ENCODE peak calls at places on chromosomes 6 and 20, in four cellular contexts. K is psoas muscle, V is GM20000, S is WTC11. G is an unnamed sample.

GRCh38 chr20:50224553-50225255 is 34.1 kb downstream of the CEBPB start:
- DNase-seq in V (no peak), S (peak; percentile 28), K (peak; percentile 90), G (peak; percentile 92)

GRCh38 chr6:20946037-20946436 is 411.8 kb downstream of the CDKAL1 start:
- DNase-seq in V (peak; percentile 32), S (no peak), K (no peak), G (no peak)

GRCh38 chr6:32886674-32887383 is 32.8 kb downstream of the PSMB9 start:
- DNase-seq in S (no peak), V (no peak), K (no peak), G (no peak)

GRCh38 chr20:48742912-48743680 is 84.7 kb downstream of the PREX1 start:
- DNase-seq in S (no peak), K (no peak), V (no peak), G (no peak)

GRCh38 chr6:161963634-161964244 is 689.9 kb upstream of the AGPAT4 start:
- DNase-seq in K (no peak), V (no peak), S (no peak), G (no peak)

GRCh38 chr6:167476844-167477595 is 152.1 kb downstream of the TTLL2 start:
- DNase-seq in V (no peak), S (no peak), K (no peak), G (no peak)

GRCh38 chr6:16145038-16145437 is 16.2 kb downstream of the MYLIP start:
- DNase-seq in S (no peak), K (no peak), V (no peak), G (no peak)

GRCh38 chr20:9241232-9241692 is 172.4 kb downstream of the PLCB4 start:
- DNase-seq in K (no peak), S (no peak), V (no peak), G (no peak)

GRCh38 chr20:6590891-6591679 is 176.4 kb upstream of the BMP2 start:
- DNase-seq in K (no peak), V (no peak), S (no peak), G (no peak)

GRCh38 chr6:129901910-129902309 is 40.8 kb upstream of the TMEM244 start:
- DNase-seq in K (no peak), V (no peak), S (no peak), G (no peak)

GRCh38 chr6:131923356-131923755 is 27.8 kb downstream of the CCN2 start:
- DNase-seq in V (peak; percentile 23), K (no peak), S (peak; percentile 75), G (no peak)

GRCh38 chr6:116011520-116011919 is 49.2 kb downstream of the FRK start:
- DNase-seq in V (no peak), K (no peak), S (no peak), G (no peak)

GRCh38 chr6:34414999-34415858 is 10.6 kb downstream of the RPS10 start:
- DNase-seq in S (no peak), V (peak; percentile 54), K (no peak), G (no peak)

GRCh38 chr20:31927758-31928157 is 24.1 kb downstream of the PDRG1 start:
- DNase-seq in S (no peak), V (no peak), K (no peak), G (no peak)

GRCh38 chr20:35954907-35955251 is 577 bp upstream of the SCAND1 start:
- DNase-seq in S (no peak), V (peak; percentile 24), K (no peak), G (no peak)

GRCh38 chr6:115847671-115848070 is 213.0 kb downstream of the FRK start:
- DNase-seq in V (no peak), K (no peak), S (no peak), G (no peak)

GRCh38 chr6:42113929-42114636 is 28.3 kb downstream of the C6orf132 start:
- DNase-seq in S (no peak), K (no peak), V (no peak), G (no peak)

GRCh38 chr6:4672772-4673171 is 103.4 kb upstream of the CDYL start:
- DNase-seq in K (no peak), V (no peak), S (no peak), G (no peak)

GRCh38 chr6:35391240-35391968 is 49.0 kb downstream of the PPARD start:
- DNase-seq in S (no peak), K (no peak), V (no peak), G (no peak)

GRCh38 chr20:52379723-52380336 is 188.3 kb upstream of the ZFP64 start:
- DNase-seq in K (peak; percentile 56), V (peak; percentile 27), S (peak; percentile 57), G (no peak)

GRCh38 chr20:9935285-9935684 is 96.4 kb upstream of the PAK5 start:
- DNase-seq in V (no peak), S (no peak), K (no peak), G (no peak)

GRCh38 chr6:73519943-73520687 is 717 bp downstream of the EEF1A1 start:
- DNase-seq in S (peak; percentile 38), V (peak; percentile 53), K (peak; percentile 86), G (peak; percentile 92)

GRCh38 chr20:3847419-3847940 is 846 bp downstream of the MAVS start:
- DNase-seq in V (no peak), K (no peak), S (no peak), G (no peak)